ENCODE peak calls at places on chromosomes 4 and X, in seven cellular contexts. X, H, B, L, Y, Q and W are unnamed samples.

GRCh38 chr4:104989363-104989762 is 157.3 kb upstream of the TET2 start:
- DNase-seq in L (no peak), X (peak), H (peak), Q (peak), Y (no peak), B (no peak), W (no peak)

GRCh38 chrX:104750146-104750699 is 184.2 kb downstream of the IL1RAPL2 start:
- DNase-seq in X (no peak), L (no peak), Q (no peak), Y (no peak), H (no peak), B (no peak), W (no peak)

GRCh38 chrX:19194285-19195242 is 72.3 kb upstream of the ADGRG2 start:
- DNase-seq in Q (no peak), B (no peak), X (no peak), Y (no peak), H (no peak), L (no peak), W (no peak)

GRCh38 chrX:101530944-101531343 is 19.4 kb upstream of the ARMCX1 start:
- DNase-seq in B (no peak), L (no peak), X (no peak), Q (no peak), Y (no peak), H (peak), W (no peak)

GRCh38 chr4:70240192-70240591 is 2.2 kb upstream of the CSN3 start:
- DNase-seq in Y (no peak), H (no peak), L (no peak), B (no peak), X (peak), Q (no peak), W (no peak)

GRCh38 chr4:17324431-17324830 is 187.5 kb downstream of the QDPR start:
- DNase-seq in X (peak), Y (no peak), L (peak), Q (peak), B (no peak), H (peak), W (no peak)

GRCh38 chr4:159269143-159269542 is 166.3 kb downstream of the RAPGEF2 start:
- DNase-seq in B (no peak), X (no peak), Y (no peak), L (no peak), Q (no peak), H (no peak), W (no peak)

GRCh38 chr4:20341121-20341758 is 89.5 kb downstream of the SLIT2 start:
- DNase-seq in Y (no peak), Q (no peak), H (no peak), L (no peak), B (no peak), X (no peak), W (no peak)

GRCh38 chr4:148831945-148832344 is 389.7 kb upstream of the NR3C2 start:
- DNase-seq in B (no peak), X (peak), Q (peak), Y (no peak), H (peak), L (no peak), W (no peak)

GRCh38 chrX:101803451-101803850 is 128.4 kb downstream of the ZMAT1 start:
- DNase-seq in H (peak), B (no peak), Y (no peak), X (peak), Q (no peak), L (peak), W (no peak)

GRCh38 chr4:13907255-13907751 is 279.8 kb upstream of the BOD1L1 start:
- DNase-seq in H (peak), Y (no peak), B (no peak), X (peak), Q (peak), L (no peak), W (peak)

GRCh38 chrX:85107407-85107806 is 103.7 kb downstream of the APOOL start:
- DNase-seq in X (no peak), L (no peak), H (peak), Y (no peak), Q (no peak), B (no peak), W (no peak)

GRCh38 chr4:54843106-54843505 is 185.3 kb downstream of the KIT start:
- DNase-seq in H (no peak), Y (no peak), Q (no peak), L (peak), X (no peak), B (no peak), W (no peak)

GRCh38 chrX:12210196-12210815 is 72.0 kb downstream of the FRMPD4 start:
- DNase-seq in B (no peak), X (peak), H (peak), Y (no peak), Q (no peak), L (no peak), W (no peak)

GRCh38 chr4:141702472-141703182 is 66.2 kb downstream of the IL15 start:
- DNase-seq in H (peak), Y (no peak), B (no peak), X (peak), L (no peak), Q (no peak), W (no peak)

GRCh38 chrX:74090049-74090448 is 213.9 kb upstream of the ZCCHC13 start:
- DNase-seq in Y (no peak), L (no peak), Q (no peak), H (no peak), B (no peak), X (no peak), W (no peak)

GRCh38 chr4:139665690-139666529 is at the start of gene MGST2:
- DNase-seq in B (peak), H (peak), L (peak), Y (peak), Q (no peak), X (peak), W (no peak)
- H3K4me3 ChIP-seq in B (peak), H (peak), L (peak), Y (peak), Q (peak), X (peak), W (peak)

DNA sequence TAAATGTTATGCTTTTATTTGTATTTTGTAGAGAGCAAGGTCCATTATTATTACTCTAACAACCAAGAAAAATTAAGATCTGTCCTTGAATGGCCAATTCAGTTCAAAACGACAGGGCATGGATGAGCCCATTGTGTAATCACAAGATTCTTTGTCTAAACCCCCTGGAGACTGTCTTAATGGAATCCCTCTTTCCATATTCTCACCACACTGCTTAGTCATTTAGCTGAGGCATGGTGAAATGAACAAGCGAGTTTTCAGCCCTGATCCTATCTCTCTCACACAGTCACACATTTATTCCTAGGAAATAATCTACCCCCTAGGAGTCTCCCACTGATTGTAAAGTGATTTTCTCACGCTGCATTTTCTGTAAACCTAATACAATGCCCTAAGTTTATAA is 119.9 kb upstream of the PCDH7 start:
- DNase-seq in L (no peak), H (peak), Y (no peak), B (no peak), Q (no peak), X (no peak), W (no peak)
- H3K4me3 ChIP-seq in L (no peak), H (no peak), Y (no peak), B (no peak), Q (no peak), X (no peak), W (no peak)

GRCh38 chrX:31266172-31267076 is 194.6 kb upstream of the FTHL17 start:
- DNase-seq in Q (no peak), Y (peak), L (no peak), B (peak), X (no peak), H (peak), W (no peak)

GRCh38 chrX:31269914-31270313 is 198.1 kb upstream of the FTHL17 start:
- DNase-seq in H (no peak), Q (no peak), L (no peak), B (no peak), Y (no peak), X (no peak), W (no peak)

GRCh38 chrX:31268359-31268758 is 196.5 kb upstream of the FTHL17 start:
- DNase-seq in B (no peak), L (no peak), Q (no peak), X (peak), Y (no peak), H (no peak), W (no peak)

GRCh38 chrX:31260351-31260750 is 188.5 kb upstream of the FTHL17 start:
- DNase-seq in L (no peak), Y (no peak), B (no peak), H (peak), Q (no peak), X (no peak), W (no peak)

GRCh38 chrX:31265383-31265782 is 193.5 kb upstream of the FTHL17 start:
- DNase-seq in Y (no peak), X (no peak), H (no peak), Q (no peak), L (no peak), B (no peak), W (no peak)
- H3K4me3 ChIP-seq in Y (no peak), X (no peak), H (peak), Q (no peak), L (no peak), B (peak), W (peak)

DNA sequence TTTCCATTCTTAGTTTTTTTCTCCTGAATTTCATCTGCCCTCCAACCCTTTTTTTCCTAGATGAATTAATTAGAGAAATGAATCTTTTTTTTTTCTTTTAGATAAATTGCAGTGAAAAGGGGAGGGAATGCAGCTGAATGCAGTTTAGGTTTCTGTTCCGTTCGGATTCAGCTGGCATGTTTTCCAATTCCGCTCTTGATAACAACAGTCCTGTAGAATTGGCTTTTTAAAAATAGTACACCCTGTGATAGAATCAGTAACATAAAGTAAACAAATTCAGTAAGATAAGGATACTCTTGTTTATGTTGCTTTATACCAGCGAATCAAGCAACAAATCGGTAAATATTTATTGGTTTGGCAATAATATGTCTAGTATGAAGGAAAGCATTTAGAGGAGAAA is 103.5 kb downstream of the UNC5C start:
- DNase-seq in Q (no peak), X (no peak), B (no peak), Y (no peak), L (no peak), H (no peak), W (no peak)
- H3K4me3 ChIP-seq in Q (no peak), X (no peak), B (peak), Y (no peak), L (no peak), H (no peak), W (no peak)

DNA sequence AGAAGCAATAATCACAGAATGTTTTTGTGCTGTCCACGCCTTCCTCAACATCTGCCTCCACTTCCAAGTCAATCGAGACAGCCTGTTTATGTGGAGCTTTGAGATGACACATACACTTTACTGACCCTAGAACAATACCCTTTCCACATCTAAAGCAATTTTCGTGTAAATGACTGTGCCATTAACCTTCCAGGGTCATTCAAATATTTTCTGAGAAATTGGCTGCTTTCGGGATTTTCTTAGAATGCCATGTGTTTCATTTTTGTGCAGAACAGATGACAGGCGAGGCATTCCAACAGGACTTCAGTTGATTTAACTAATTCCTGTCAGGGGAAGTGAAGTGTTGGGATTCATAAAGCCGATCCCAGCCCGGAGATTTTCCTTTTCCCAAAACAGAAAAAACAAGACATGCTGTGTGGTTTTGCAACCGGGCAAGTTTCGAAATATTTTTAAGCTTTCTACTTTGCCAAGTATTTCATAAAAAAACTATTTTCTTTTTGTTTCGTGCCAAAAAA is 73.9 kb downstream of the SORBS2 start:
- DNase-seq in Y (no peak), L (no peak), B (no peak), Q (no peak), H (peak), X (peak), W (no peak)
- H3K4me3 ChIP-seq in Y (no peak), L (no peak), B (peak), Q (no peak), H (no peak), X (no peak), W (no peak)

GRCh38 chrX:150507251-150507856 is 61.1 kb upstream of the MTM1 start:
- DNase-seq in X (no peak), H (peak), Q (no peak), Y (peak), L (no peak), B (no peak), W (no peak)
- H3K4me3 ChIP-seq in X (no peak), H (no peak), Q (no peak), Y (no peak), L (no peak), B (no peak), W (no peak)

GRCh38 chr4:173521474-173522159 is 8.4 kb downstream of the HAND2 start:
- DNase-seq in Y (no peak), B (no peak), X (no peak), H (no peak), L (no peak), Q (no peak), W (no peak)
- H3K4me3 ChIP-seq in Y (peak), B (peak), X (no peak), H (peak), L (no peak), Q (peak), W (peak)

GRCh38 chrX:68438575-68438974 is 5.3 kb upstream of the OPHN1 start:
- DNase-seq in X (no peak), Q (no peak), L (no peak), Y (no peak), H (no peak), B (no peak), W (no peak)

GRCh38 chrX:68439341-68439740 is 6.0 kb upstream of the OPHN1 start:
- DNase-seq in B (no peak), Q (no peak), L (no peak), Y (no peak), X (no peak), H (no peak), W (no peak)

GRCh38 chrX:68440438-68440837 is 7.1 kb upstream of the OPHN1 start:
- DNase-seq in B (no peak), Y (no peak), H (no peak), Q (no peak), L (no peak), X (no peak), W (no peak)

GRCh38 chrX:68440940-68441339 is 7.6 kb upstream of the OPHN1 start:
- DNase-seq in Y (peak), H (peak), L (no peak), Q (no peak), B (peak), X (peak), W (no peak)

GRCh38 chrX:68443155-68443868 is 10.0 kb upstream of the OPHN1 start:
- DNase-seq in X (peak), H (peak), Q (no peak), L (no peak), Y (no peak), B (no peak), W (no peak)
- H3K4me3 ChIP-seq in X (no peak), H (no peak), Q (no peak), L (no peak), Y (no peak), B (no peak), W (no peak)